ENCODE peak calls at places on chromosomes 2 and 18, in four cellular contexts. D, G, P and S are unnamed samples.

GRCh38 chr18:36899289-36899688 is 70.4 kb downstream of the KIAA1328 start:
- DNase-seq in D (peak; percentile 55), G (peak; percentile 27), P (no peak), S (peak; percentile 88)

GRCh38 chr18:28767201-28767600 is 590.3 kb upstream of the CDH2 start:
- DNase-seq in G (peak; percentile 28), P (no peak), D (no peak), S (no peak)

GRCh38 chr18:37452697-37453385 is 112.8 kb downstream of the CELF4 start:
- DNase-seq in D (no peak), P (peak; percentile 17), G (no peak), S (no peak)

GRCh38 chr2:187499941-187500532 is 52.0 kb upstream of the CALCRL start:
- DNase-seq in D (peak; percentile 74), P (peak; percentile 38), G (peak; percentile 66), S (peak; percentile 82)

GRCh38 chr18:74255022-74255658 is 36.6 kb downstream of the CYB5A start:
- DNase-seq in P (peak; percentile 62), D (no peak), G (peak; percentile 12), S (no peak)

GRCh38 chr2:100791294-100791935 is 28.5 kb upstream of the NPAS2 start:
- DNase-seq in G (no peak), P (no peak), D (no peak), S (peak; percentile 2)

GRCh38 chr2:206296128-206296527 is 21.7 kb downstream of the ZDBF2 start:
- DNase-seq in P (no peak), D (peak; percentile 35), G (peak; percentile 17), S (no peak)

GRCh38 chr2:24993797-24994196 is 22.0 kb upstream of the DNAJC27 start:
- DNase-seq in D (no peak), G (peak; percentile 30), P (no peak), S (no peak)

GRCh38 chr2:234135750-234136221 is 85.3 kb downstream of the SPP2 start:
- DNase-seq in P (peak; percentile 43), D (peak; percentile 94), G (peak; percentile 76), S (peak; percentile 41)

GRCh38 chr2:119350311-119350998 is 16.2 kb downstream of the C2orf76 start:
- DNase-seq in G (no peak), P (no peak), D (no peak), S (no peak)

DNA sequence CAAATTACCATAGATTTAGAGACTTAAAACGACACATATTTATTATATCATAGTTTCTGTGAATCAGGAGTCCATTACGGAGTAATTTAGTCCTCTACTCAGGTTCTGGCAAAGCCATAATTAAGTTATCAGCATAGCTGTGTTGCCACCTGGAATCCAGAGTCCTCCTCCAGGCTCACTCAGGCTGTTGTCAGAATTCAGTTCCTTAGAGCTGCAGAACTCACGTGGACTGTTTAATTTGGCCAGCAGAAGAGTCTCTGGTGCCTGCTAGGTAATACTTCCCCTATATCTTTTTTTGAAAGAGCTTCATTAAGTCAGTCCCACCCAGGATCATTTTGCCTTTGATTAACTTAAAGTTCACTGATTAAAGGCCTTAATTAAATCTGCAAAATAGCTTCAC is 891.5 kb downstream of the SUCLG1 start:
- DNase-seq in G (no peak), D (no peak), P (no peak), S (no peak)
- TF ChIP-seq POLR2A in G (no peak), D (no peak), P (no peak), S (no peak)

DNA sequence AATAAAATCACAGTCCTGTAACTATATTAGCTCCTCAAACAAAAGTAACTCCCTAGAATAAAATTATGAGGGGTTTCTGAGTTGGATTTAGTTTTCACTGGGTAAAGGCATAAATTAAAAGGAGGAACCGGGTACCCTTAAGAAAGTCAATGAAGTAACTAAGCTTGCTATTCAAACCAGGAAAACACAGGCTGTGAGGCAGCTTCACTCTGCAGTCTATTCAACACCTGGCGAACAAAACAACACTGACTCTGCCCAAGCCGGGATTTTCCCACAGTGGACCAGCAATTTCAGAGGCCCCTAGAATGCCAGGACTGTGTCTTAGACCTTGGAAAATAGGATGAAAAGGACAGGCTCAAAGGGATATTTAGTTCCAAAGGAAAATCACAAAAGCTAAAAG is 24.6 kb upstream of the CREB1 start:
- DNase-seq in G (no peak), D (no peak), P (no peak), S (no peak)
- TF ChIP-seq POLR2A in G (no peak), D (no peak), P (no peak), S (no peak)

GRCh38 chr18:31942999-31943894 is at the start of gene TRAPPC8:
- DNase-seq in D (peak; percentile 97), G (peak; percentile 98), P (peak; percentile 99), S (peak; percentile 100)
- TF ChIP-seq POLR2A in D (peak; percentile 55), G (peak; percentile 89), P (peak; percentile 48), S (peak; percentile 74)

DNA sequence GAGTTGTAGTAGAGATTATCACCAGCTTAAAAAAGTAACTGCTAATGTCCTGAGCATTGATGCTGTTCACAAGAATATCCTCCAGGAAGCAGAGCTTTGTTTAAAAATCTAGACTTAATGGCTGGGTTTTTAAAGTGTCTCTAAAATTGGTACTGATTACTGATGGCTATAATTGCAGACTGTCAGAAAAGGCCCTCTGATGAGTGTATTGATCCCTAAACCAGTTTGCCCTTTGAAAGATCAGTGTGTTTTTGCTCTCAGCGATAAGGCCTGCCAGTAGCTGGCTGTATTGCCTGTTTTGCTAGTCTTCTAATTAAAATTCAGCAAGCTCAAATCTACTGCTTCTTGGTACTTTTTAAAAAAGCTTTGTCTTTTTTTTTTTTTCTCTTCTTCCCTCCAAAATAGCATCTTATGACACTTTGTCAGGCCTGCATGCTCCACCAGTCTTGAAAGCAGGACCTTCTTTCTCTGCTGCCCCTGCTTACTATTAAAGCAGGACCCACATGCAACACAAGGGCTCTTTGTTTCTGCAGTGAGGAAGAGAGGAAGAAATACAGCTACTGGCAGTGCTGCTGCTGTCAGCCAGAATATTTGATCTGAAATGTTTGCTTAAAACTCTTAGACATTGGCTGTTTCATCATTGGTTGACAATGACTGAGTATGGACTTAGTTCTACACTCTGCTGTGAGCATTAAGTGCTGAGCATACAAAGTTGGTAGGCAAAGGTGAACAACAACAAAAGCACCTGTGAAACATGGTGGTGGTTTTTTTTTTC is 1.8 kb downstream of the SEC11C start:
- DNase-seq in P (peak; percentile 17), G (no peak), D (no peak), S (no peak)
- TF ChIP-seq POLR2A in P (no peak), G (no peak), D (no peak), S (no peak)

GRCh38 chr2:120738786-120739771 is 3.4 kb downstream of the GLI2 start:
- DNase-seq in P (no peak), G (no peak), D (peak; percentile 67), S (no peak)

GRCh38 chr2:120741514-120742448 is 6.1 kb downstream of the GLI2 start:
- DNase-seq in D (no peak), P (no peak), G (no peak), S (no peak)

GRCh38 chr2:120740375-120740764 is 4.7 kb downstream of the GLI2 start:
- DNase-seq in D (no peak), G (no peak), P (no peak), S (no peak)

GRCh38 chr2:120743657-120744056 is 8.0 kb downstream of the GLI2 start:
- DNase-seq in G (no peak), P (no peak), D (no peak), S (no peak)

GRCh38 chr2:120740765-120741513 is 5.3 kb downstream of the GLI2 start:
- DNase-seq in D (peak; percentile 60), G (peak; percentile 41), P (no peak), S (no peak)
- TF ChIP-seq POLR2A in D (no peak), G (peak; percentile 11), P (no peak), S (no peak)

DNA sequence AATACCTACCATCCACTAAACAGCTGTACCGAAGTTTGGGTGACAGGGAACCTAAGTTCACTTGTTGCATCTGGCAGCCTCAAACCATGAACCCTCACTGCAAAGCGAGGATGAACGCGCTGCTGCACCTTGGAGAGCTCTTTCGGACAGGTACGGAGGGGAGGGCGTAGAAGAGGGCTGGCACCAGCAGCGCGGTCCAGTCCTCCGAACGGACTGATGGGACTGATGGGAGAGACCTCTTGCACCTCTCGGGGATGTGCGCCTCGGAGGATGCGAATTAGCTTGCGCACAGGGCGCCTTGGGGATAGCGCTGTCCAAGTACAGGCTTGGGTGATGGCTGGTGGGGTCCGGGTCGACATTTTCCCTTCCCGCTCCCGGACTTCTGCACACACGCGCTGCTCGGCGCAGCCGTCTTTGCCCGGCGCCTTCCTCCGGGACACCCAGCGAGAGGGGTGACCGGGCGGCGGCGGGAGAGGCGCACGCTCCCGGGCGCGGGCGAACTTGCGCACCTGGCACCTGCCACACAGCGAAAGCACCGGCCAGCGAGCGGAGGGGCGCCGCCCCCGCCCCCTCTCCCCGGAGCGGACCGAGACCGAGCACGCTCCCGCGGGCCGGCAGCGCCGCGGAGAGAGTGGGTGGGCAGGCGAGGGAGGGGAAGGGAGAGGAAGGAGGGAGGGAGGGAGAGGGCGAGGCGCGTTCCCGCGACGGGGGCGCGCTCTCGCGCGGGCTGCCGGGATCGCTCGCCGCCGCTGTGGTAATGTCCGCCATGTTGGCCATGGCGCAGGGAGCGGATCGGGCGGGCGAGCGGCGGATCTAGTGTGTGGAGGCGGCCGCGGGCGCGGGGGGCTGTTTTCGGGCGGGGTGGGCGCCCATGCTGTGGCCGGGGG is at the start of gene EPC2:
- DNase-seq in D (peak; percentile 84), G (peak; percentile 80), P (peak; percentile 87), S (peak; percentile 94)
- TF ChIP-seq POLR2A in D (peak; percentile 73), G (peak; percentile 93), P (peak; percentile 58), S (peak; percentile 46)

GRCh38 chr2:11552260-11552638 is 18.4 kb downstream of the GREB1 start:
- DNase-seq in P (no peak), G (no peak), D (no peak), S (no peak)
- TF ChIP-seq POLR2A in P (no peak), G (no peak), D (no peak), S (no peak)

DNA sequence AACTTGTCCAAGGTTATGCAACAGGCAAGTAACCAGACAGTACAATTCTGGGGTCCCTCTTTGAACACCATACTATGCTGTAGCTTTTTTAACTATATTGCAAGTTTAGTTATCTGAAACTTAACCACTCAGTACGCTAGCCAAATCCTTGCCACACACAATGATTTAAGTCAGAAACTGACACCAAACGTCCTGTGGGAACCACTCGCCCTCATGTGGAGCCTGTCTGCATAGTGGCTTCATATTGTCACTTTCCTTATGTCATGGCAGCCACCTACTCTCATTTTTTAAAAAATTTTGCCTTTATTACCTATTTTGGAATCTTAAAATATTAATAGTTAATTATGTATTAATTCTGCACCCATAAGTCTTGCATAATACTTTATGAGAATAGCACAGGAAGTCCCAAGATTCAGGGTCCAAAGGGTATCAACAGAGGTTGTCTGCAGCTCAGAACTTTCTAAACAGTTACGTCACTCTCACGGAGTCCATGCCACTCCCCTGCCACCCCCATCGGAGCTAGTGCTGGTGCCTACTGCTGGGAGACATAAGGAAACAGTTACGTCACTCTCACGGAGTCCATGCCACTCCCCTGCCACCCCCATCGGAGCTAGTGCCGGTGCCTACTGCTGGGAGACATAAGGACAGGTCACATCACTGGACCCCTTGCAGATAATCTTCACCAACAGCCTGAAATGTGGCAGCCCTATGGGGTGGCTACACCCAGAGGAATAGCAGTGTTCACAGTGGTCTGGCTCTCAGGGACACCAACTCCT is 99.0 kb downstream of the L3MBTL4 start:
- DNase-seq in P (no peak), G (no peak), D (peak; percentile 1), S (no peak)
- TF ChIP-seq POLR2A in P (no peak), G (no peak), D (no peak), S (no peak)

DNA sequence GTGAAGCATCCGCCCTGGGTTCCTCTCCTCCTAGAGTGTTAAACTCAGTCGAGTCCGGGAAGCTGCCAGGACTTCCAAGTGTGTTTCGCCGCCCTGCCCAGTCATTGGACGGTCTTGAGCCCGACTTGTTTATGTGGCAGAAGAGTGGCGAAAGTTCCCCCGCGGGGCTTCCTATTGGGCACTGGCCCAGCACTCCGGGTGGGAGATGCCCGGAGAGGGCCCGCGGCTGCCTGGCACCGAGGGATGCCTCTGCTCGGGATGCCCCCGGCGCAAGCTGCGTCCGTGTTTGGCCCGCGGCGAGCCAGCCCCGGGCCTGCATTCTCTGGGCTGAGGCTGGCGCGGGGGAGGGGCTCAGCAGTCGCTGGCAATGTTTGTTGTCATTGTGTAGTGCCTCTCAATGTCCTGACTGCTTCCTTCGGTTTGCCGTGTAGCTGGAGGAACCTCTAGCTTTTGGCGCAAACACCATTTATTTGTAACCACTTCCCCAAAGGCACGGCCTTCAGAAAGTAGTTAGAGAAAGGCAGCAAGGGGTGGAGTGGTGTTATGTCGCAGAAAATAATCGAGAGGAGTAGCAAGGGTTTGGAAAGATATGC is 1.2 kb downstream of the CYBRD1 start:
- DNase-seq in G (peak; percentile 76), D (peak; percentile 79), P (peak; percentile 76), S (peak; percentile 82)
- TF ChIP-seq POLR2A in G (no peak), D (no peak), P (peak; percentile 23), S (no peak)